ENCODE peak calls at places on chromosomes 12 and 14, in nine cellular contexts. Q, V, X, P, C, I, L, N and A are unnamed samples.

GRCh38 chr12:100574262-100575074 is 984 bp downstream of the GAS2L3 start:
- DNase-seq in Q (no peak), V (no peak), X (peak; percentile 49), P (peak; percentile 39), C (no peak), I (peak; percentile 35), L (peak; percentile 11), N (no peak), A (peak; percentile 45)

GRCh38 chr14:95033851-95034622 is 123.3 kb downstream of the DICER1 start:
- DNase-seq in Q (no peak), V (no peak), X (no peak), P (no peak), C (no peak), I (no peak), L (no peak), N (no peak), A (no peak)

GRCh38 chr12:2172486-2173214 is 119.9 kb downstream of the CACNA1C start:
- DNase-seq in Q (no peak), V (no peak), X (no peak), P (no peak), C (no peak), I (peak; percentile 89), L (no peak), N (no peak), A (no peak)

GRCh38 chr14:22386924-22387775 is 201.9 kb downstream of the DAD1 start:
- DNase-seq in Q (peak; percentile 33), V (peak; percentile 69), X (peak; percentile 50), P (peak; percentile 41), C (peak; percentile 89), I (peak; percentile 80), L (peak; percentile 75), N (no peak), A (peak; percentile 91)

GRCh38 chr12:49017764-49018281 is 753 bp downstream of the PRKAG1 start:
- DNase-seq in Q (no peak), V (no peak), X (no peak), P (peak; percentile 47), C (no peak), I (no peak), L (peak; percentile 24), N (no peak), A (no peak)

GRCh38 chr14:90179357-90179756 is 77.0 kb upstream of the PSMC1 start:
- DNase-seq in Q (no peak), V (no peak), X (no peak), P (no peak), C (peak; percentile 29), I (no peak), L (no peak), N (no peak), A (no peak)

GRCh38 chr12:58408516-58408915 is 467.1 kb downstream of the ATP23 start:
- DNase-seq in Q (no peak), V (no peak), X (no peak), P (no peak), C (no peak), I (no peak), L (no peak), N (no peak), A (no peak)

GRCh38 chr12:93167841-93168492 is 209.8 kb upstream of the NUDT4 start:
- DNase-seq in Q (no peak), V (no peak), X (no peak), P (no peak), C (peak; percentile 45), I (peak; percentile 69), L (no peak), N (no peak), A (peak; percentile 84)

GRCh38 chr12:89212339-89212771 is 139.9 kb downstream of the DUSP6 start:
- DNase-seq in Q (no peak), V (no peak), X (peak; percentile 58), P (peak; percentile 40), C (no peak), I (no peak), L (no peak), N (no peak), A (no peak)

GRCh38 chr14:97866664-97867063 is 1069.5 kb downstream of the VRK1 start:
- DNase-seq in Q (no peak), V (no peak), X (no peak), P (no peak), C (no peak), I (peak; percentile 73), L (peak; percentile 18), N (no peak), A (no peak)

GRCh38 chr12:42119085-42119633 is 25.5 kb downstream of the GXYLT1 start:
- DNase-seq in Q (no peak), V (no peak), X (no peak), P (no peak), C (no peak), I (no peak), L (peak; percentile 87), N (no peak), A (no peak)

GRCh38 chr12:26113194-26113654 is 11.6 kb downstream of the BHLHE41 start:
- DNase-seq in Q (peak; percentile 30), V (no peak), X (no peak), P (no peak), C (no peak), I (no peak), L (no peak), N (no peak), A (peak; percentile 41)

GRCh38 chr14:60514378-60515243 is 5.7 kb downstream of the SIX6 start:
- DNase-seq in Q (peak; percentile 6), V (peak; percentile 61), X (no peak), P (no peak), C (no peak), I (peak; percentile 79), L (peak; percentile 37), N (no peak), A (peak; percentile 97)

GRCh38 chr12:57896437-57897201 is 44.7 kb upstream of the ATP23 start:
- DNase-seq in Q (peak; percentile 65), V (peak; percentile 42), X (peak; percentile 78), P (peak; percentile 88), C (peak; percentile 87), I (peak; percentile 70), L (peak; percentile 62), N (no peak), A (peak; percentile 78)

GRCh38 chr12:27345376-27345775 is 12.7 kb downstream of the BMAL2 start:
- DNase-seq in Q (no peak), V (no peak), X (no peak), P (no peak), C (no peak), I (no peak), L (no peak), N (no peak), A (no peak)

GRCh38 chr12:29726321-29726692 is 57.4 kb downstream of the TMTC1 start:
- DNase-seq in Q (no peak), V (no peak), X (no peak), P (no peak), C (no peak), I (no peak), L (no peak), N (no peak), A (no peak)

GRCh38 chr12:22284871-22285270 is 49.6 kb downstream of the ST8SIA1 start:
- DNase-seq in Q (no peak), V (no peak), X (no peak), P (no peak), C (no peak), I (no peak), L (no peak), N (no peak), A (no peak)

GRCh38 chr12:90199008-90199407 is 490.4 kb upstream of the ATP2B1 start:
- DNase-seq in Q (no peak), V (no peak), X (no peak), P (no peak), C (no peak), I (no peak), L (no peak), N (no peak), A (no peak)

GRCh38 chr14:63475761-63476160 is 67.4 kb downstream of the PPP2R5E start:
- DNase-seq in Q (no peak), V (no peak), X (no peak), P (no peak), C (no peak), I (no peak), L (no peak), N (no peak), A (no peak)

GRCh38 chr12:87871061-87871460 is 158.1 kb downstream of the C12orf50 start:
- DNase-seq in Q (no peak), V (no peak), X (no peak), P (no peak), C (no peak), I (no peak), L (no peak), N (no peak), A (peak; percentile 5)

GRCh38 chr14:36771256-36771655 is 109.6 kb downstream of the PAX9 start:
- DNase-seq in Q (no peak), V (no peak), X (no peak), P (no peak), C (no peak), I (no peak), L (no peak), N (no peak), A (no peak)

GRCh38 chr14:77031680-77032482 is 3.4 kb upstream of the IRF2BPL start:
- DNase-seq in Q (no peak), V (no peak), X (no peak), P (no peak), C (peak; percentile 34), I (no peak), L (peak; percentile 24), N (no peak), A (no peak)

GRCh38 chr14:99758121-99758871 is 34.9 kb upstream of the EML1 start:
- DNase-seq in Q (no peak), V (no peak), X (no peak), P (no peak), C (no peak), I (peak; percentile 88), L (peak; percentile 58), N (no peak), A (peak; percentile 32)

GRCh38 chr12:40331886-40332285 is 107.1 kb downstream of the LRRK2 start:
- DNase-seq in Q (no peak), V (no peak), X (no peak), P (no peak), C (no peak), I (no peak), L (no peak), N (no peak), A (no peak)

GRCh38 chr12:57735198-57735855 is 3.2 kb downstream of the AGAP2 start:
- DNase-seq in Q (no peak), V (no peak), X (no peak), P (no peak), C (no peak), I (peak; percentile 56), L (no peak), N (no peak), A (peak; percentile 69)

GRCh38 chr12:6967548-6968100 is 2.8 kb downstream of the PHB2 start:
- DNase-seq in Q (no peak), V (no peak), X (no peak), P (no peak), C (no peak), I (no peak), L (no peak), N (no peak), A (no peak)

GRCh38 chr14:104558231-104559042 is 21.1 kb upstream of the C14orf180 start:
- DNase-seq in Q (no peak), V (no peak), X (peak; percentile 10), P (peak; percentile 23), C (no peak), I (no peak), L (no peak), N (no peak), A (no peak)